ENCODE peak calls at places on chromosomes 7 and 10, in five cellular contexts. One of them, this sample, is unnamed.

GRCh38 chr10:35063837-35064454 is 26.2 kb downstream of the CUL2 start:
- DNase-seq in cardiac muscle cell: no peak
- DNase-seq in keratinocyte: no peak
- DNase-seq in dorsolateral prefrontal cortex: no peak
- DNase-seq in fibroblast of lung: no peak
- DNase-seq in this sample: no peak

GRCh38 chr7:26493737-26494423 is 202.2 kb downstream of the SNX10 start:
- DNase-seq in keratinocyte: no peak
- DNase-seq in cardiac muscle cell: no peak
- DNase-seq in dorsolateral prefrontal cortex: peak
- DNase-seq in fibroblast of lung: no peak
- DNase-seq in this sample: no peak

GRCh38 chr10:43390791-43391190 is 18.2 kb downstream of the HNRNPF start:
- DNase-seq in cardiac muscle cell: peak
- DNase-seq in fibroblast of lung: peak
- DNase-seq in dorsolateral prefrontal cortex: peak
- DNase-seq in keratinocyte: no peak
- DNase-seq in this sample: peak

GRCh38 chr7:114981323-114981722 is 59.4 kb downstream of the MDFIC start:
- DNase-seq in cardiac muscle cell: no peak
- DNase-seq in dorsolateral prefrontal cortex: no peak
- DNase-seq in keratinocyte: no peak
- DNase-seq in fibroblast of lung: no peak
- DNase-seq in this sample: no peak

GRCh38 chr7:28570970-28571288 is 158.6 kb downstream of the CREB5 start:
- DNase-seq in fibroblast of lung: peak
- DNase-seq in dorsolateral prefrontal cortex: no peak
- DNase-seq in cardiac muscle cell: peak
- DNase-seq in keratinocyte: no peak
- DNase-seq in this sample: no peak

GRCh38 chr7:103394566-103394965 is 47.1 kb downstream of the PSMC2 start:
- DNase-seq in fibroblast of lung: no peak
- DNase-seq in keratinocyte: no peak
- DNase-seq in dorsolateral prefrontal cortex: no peak
- DNase-seq in cardiac muscle cell: no peak
- DNase-seq in this sample: no peak

GRCh38 chr7:66921918-66922486 is 977 bp downstream of the TMEM248 start:
- DNase-seq in dorsolateral prefrontal cortex: no peak
- DNase-seq in fibroblast of lung: no peak
- DNase-seq in cardiac muscle cell: no peak
- DNase-seq in keratinocyte: no peak
- DNase-seq in this sample: no peak

GRCh38 chr7:96825285-96825684 is 115.6 kb upstream of the SEM1 start:
- DNase-seq in dorsolateral prefrontal cortex: no peak
- DNase-seq in fibroblast of lung: no peak
- DNase-seq in cardiac muscle cell: no peak
- DNase-seq in keratinocyte: no peak
- DNase-seq in this sample: no peak

GRCh38 chr10:60032723-60033122 is 126.4 kb upstream of the CCDC6 start:
- DNase-seq in fibroblast of lung: peak
- DNase-seq in keratinocyte: peak
- DNase-seq in cardiac muscle cell: peak
- DNase-seq in dorsolateral prefrontal cortex: no peak
- DNase-seq in this sample: no peak

GRCh38 chr7:52547301-52547920 is 488.0 kb upstream of the POM121L12 start:
- DNase-seq in fibroblast of lung: no peak
- DNase-seq in keratinocyte: no peak
- DNase-seq in cardiac muscle cell: no peak
- DNase-seq in dorsolateral prefrontal cortex: no peak
- DNase-seq in this sample: no peak

GRCh38 chr7:17971392-17971791 is 31.1 kb upstream of the SNX13 start:
- DNase-seq in dorsolateral prefrontal cortex: no peak
- DNase-seq in fibroblast of lung: peak
- DNase-seq in keratinocyte: no peak
- DNase-seq in cardiac muscle cell: peak
- DNase-seq in this sample: no peak

GRCh38 chr10:53458007-53458406 is 685.4 kb upstream of the MBL2 start:
- DNase-seq in keratinocyte: no peak
- DNase-seq in cardiac muscle cell: no peak
- DNase-seq in fibroblast of lung: no peak
- DNase-seq in dorsolateral prefrontal cortex: no peak
- DNase-seq in this sample: no peak

GRCh38 chr10:120369831-120370230 is 87.2 kb upstream of the PLPP4 start:
- DNase-seq in dorsolateral prefrontal cortex: no peak
- DNase-seq in fibroblast of lung: no peak
- DNase-seq in keratinocyte: no peak
- DNase-seq in cardiac muscle cell: no peak
- DNase-seq in this sample: no peak

GRCh38 chr10:86538547-86538946 is 17.0 kb upstream of the WAPL start:
- DNase-seq in dorsolateral prefrontal cortex: no peak
- DNase-seq in fibroblast of lung: no peak
- DNase-seq in cardiac muscle cell: no peak
- DNase-seq in keratinocyte: no peak
- DNase-seq in this sample: no peak

GRCh38 chr10:26215534-26215922 is 1.0 kb upstream of the GAD2 start:
- DNase-seq in fibroblast of lung: no peak
- DNase-seq in cardiac muscle cell: no peak
- DNase-seq in dorsolateral prefrontal cortex: no peak
- DNase-seq in keratinocyte: no peak
- DNase-seq in this sample: no peak

GRCh38 chr10:46014683-46015405 is 15.6 kb downstream of the NCOA4 start:
- DNase-seq in keratinocyte: no peak
- DNase-seq in fibroblast of lung: peak
- DNase-seq in dorsolateral prefrontal cortex: no peak
- DNase-seq in cardiac muscle cell: no peak
- DNase-seq in this sample: no peak

GRCh38 chr10:125017547-125018298 is 75.8 kb downstream of the ZRANB1 start:
- DNase-seq in keratinocyte: no peak
- DNase-seq in cardiac muscle cell: no peak
- DNase-seq in fibroblast of lung: no peak
- DNase-seq in dorsolateral prefrontal cortex: no peak
- DNase-seq in this sample: no peak

GRCh38 chr10:124477614-124478363 is 16.2 kb downstream of the LHPP start:
- DNase-seq in dorsolateral prefrontal cortex: no peak
- DNase-seq in keratinocyte: no peak
- DNase-seq in cardiac muscle cell: no peak
- DNase-seq in fibroblast of lung: no peak
- DNase-seq in this sample: peak

DNA sequence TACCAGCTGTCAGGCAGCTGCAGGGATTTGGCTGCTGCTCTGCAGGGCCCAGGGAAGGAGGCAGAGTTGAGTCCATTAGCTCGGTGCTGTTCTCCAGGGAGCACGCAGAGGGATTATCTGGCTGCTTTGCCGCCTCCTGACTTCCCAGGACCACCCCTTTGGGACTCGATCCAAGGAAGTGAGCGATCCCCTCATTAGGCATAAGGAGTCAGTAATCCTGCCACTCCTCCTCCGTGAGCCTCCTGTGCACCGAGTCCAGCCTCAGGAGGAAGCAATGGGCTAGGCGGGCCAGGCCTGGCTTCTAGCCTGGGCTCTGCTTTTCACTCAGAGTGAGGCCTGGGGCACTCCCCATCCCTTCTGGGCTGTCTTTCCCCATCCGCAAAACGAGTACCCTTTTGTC is 417.9 kb downstream of the RPS24 start:
- DNase-seq in cardiac muscle cell: peak
- DNase-seq in dorsolateral prefrontal cortex: no peak
- DNase-seq in keratinocyte: no peak
- DNase-seq in fibroblast of lung: no peak
- DNase-seq in this sample: no peak
- H3K27ac ChIP-seq in cardiac muscle cell: no peak
- H3K27ac ChIP-seq in dorsolateral prefrontal cortex: no peak
- H3K27ac ChIP-seq in keratinocyte: no peak
- H3K27ac ChIP-seq in fibroblast of lung: no peak
- H3K27ac ChIP-seq in this sample: no peak

GRCh38 chr7:116285252-116285651 is 74.9 kb downstream of the TES start:
- DNase-seq in fibroblast of lung: no peak
- DNase-seq in keratinocyte: no peak
- DNase-seq in cardiac muscle cell: no peak
- DNase-seq in dorsolateral prefrontal cortex: no peak
- DNase-seq in this sample: no peak

GRCh38 chr7:116280803-116281202 is 70.5 kb downstream of the TES start:
- DNase-seq in keratinocyte: no peak
- DNase-seq in cardiac muscle cell: no peak
- DNase-seq in fibroblast of lung: no peak
- DNase-seq in dorsolateral prefrontal cortex: no peak
- DNase-seq in this sample: no peak

GRCh38 chr7:116284390-116284789 is 74.1 kb downstream of the TES start:
- DNase-seq in dorsolateral prefrontal cortex: no peak
- DNase-seq in fibroblast of lung: peak
- DNase-seq in cardiac muscle cell: no peak
- DNase-seq in keratinocyte: no peak
- DNase-seq in this sample: no peak

DNA sequence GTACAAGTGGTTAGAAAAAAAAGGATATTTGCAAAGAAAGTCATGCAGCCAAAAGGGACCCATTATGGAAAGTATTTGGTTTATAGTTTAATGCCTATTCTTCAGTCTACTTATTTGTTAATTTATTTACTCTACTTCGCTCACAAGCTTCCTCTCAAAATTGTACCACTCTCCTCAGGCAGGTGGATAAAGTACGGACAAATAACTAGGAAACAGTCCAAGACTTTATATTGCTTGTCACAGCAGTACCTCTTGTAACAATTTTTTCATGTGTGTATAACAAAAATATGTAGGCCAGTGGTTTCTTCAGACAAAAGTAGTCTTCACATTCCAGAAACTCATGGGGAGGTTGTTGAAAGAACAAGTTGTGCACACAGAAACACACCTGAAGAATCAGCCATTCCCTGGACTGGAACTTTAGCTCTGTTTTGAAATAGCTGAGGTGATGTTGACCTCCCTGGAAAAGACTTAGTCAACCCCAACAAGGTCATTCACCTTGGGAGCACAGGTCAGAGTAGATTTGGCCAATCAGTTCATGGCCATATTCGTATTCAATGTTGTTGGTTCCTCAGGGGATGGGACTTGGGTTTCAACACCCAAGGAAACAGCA is 73.4 kb downstream of the TES start:
- DNase-seq in keratinocyte: no peak
- DNase-seq in cardiac muscle cell: no peak
- DNase-seq in dorsolateral prefrontal cortex: no peak
- DNase-seq in fibroblast of lung: no peak
- DNase-seq in this sample: no peak
- H3K27ac ChIP-seq in keratinocyte: no peak
- H3K27ac ChIP-seq in cardiac muscle cell: no peak
- H3K27ac ChIP-seq in dorsolateral prefrontal cortex: no peak
- H3K27ac ChIP-seq in fibroblast of lung: no peak
- H3K27ac ChIP-seq in this sample: no peak

GRCh38 chr10:20623561-20623960 is 273.6 kb downstream of the NEBL start:
- DNase-seq in keratinocyte: no peak
- DNase-seq in fibroblast of lung: no peak
- DNase-seq in dorsolateral prefrontal cortex: no peak
- DNase-seq in cardiac muscle cell: no peak
- DNase-seq in this sample: no peak
- H3K27ac ChIP-seq in keratinocyte: no peak
- H3K27ac ChIP-seq in fibroblast of lung: no peak
- H3K27ac ChIP-seq in dorsolateral prefrontal cortex: no peak
- H3K27ac ChIP-seq in cardiac muscle cell: no peak
- H3K27ac ChIP-seq in this sample: no peak

GRCh38 chr10:99579971-99580370 is 40.3 kb downstream of the SLC25A28 start:
- DNase-seq in keratinocyte: no peak
- DNase-seq in cardiac muscle cell: no peak
- DNase-seq in dorsolateral prefrontal cortex: no peak
- DNase-seq in fibroblast of lung: no peak
- DNase-seq in this sample: no peak

GRCh38 chr10:99582255-99582770 is 37.9 kb downstream of the SLC25A28 start:
- DNase-seq in dorsolateral prefrontal cortex: no peak
- DNase-seq in cardiac muscle cell: no peak
- DNase-seq in keratinocyte: no peak
- DNase-seq in fibroblast of lung: no peak
- DNase-seq in this sample: no peak

GRCh38 chr10:99583702-99584101 is 36.5 kb downstream of the SLC25A28 start:
- DNase-seq in keratinocyte: no peak
- DNase-seq in dorsolateral prefrontal cortex: no peak
- DNase-seq in fibroblast of lung: no peak
- DNase-seq in cardiac muscle cell: no peak
- DNase-seq in this sample: no peak
- H3K27ac ChIP-seq in keratinocyte: no peak
- H3K27ac ChIP-seq in dorsolateral prefrontal cortex: no peak
- H3K27ac ChIP-seq in fibroblast of lung: no peak
- H3K27ac ChIP-seq in cardiac muscle cell: no peak
- H3K27ac ChIP-seq in this sample: no peak

GRCh38 chr10:74585231-74586087 is 240.9 kb upstream of the KAT6B start:
- DNase-seq in cardiac muscle cell: peak
- DNase-seq in keratinocyte: no peak
- DNase-seq in fibroblast of lung: peak
- DNase-seq in dorsolateral prefrontal cortex: no peak
- DNase-seq in this sample: no peak
- H3K27ac ChIP-seq in cardiac muscle cell: peak
- H3K27ac ChIP-seq in keratinocyte: no peak
- H3K27ac ChIP-seq in fibroblast of lung: no peak
- H3K27ac ChIP-seq in dorsolateral prefrontal cortex: peak
- H3K27ac ChIP-seq in this sample: peak

GRCh38 chr10:69093933-69094332 is 6.0 kb downstream of the SRGN start:
- DNase-seq in dorsolateral prefrontal cortex: no peak
- DNase-seq in fibroblast of lung: peak
- DNase-seq in cardiac muscle cell: peak
- DNase-seq in keratinocyte: no peak
- DNase-seq in this sample: no peak

GRCh38 chr10:69089638-69090599 is 2.0 kb downstream of the SRGN start:
- DNase-seq in keratinocyte: no peak
- DNase-seq in fibroblast of lung: peak
- DNase-seq in dorsolateral prefrontal cortex: no peak
- DNase-seq in cardiac muscle cell: peak
- DNase-seq in this sample: no peak

GRCh38 chr10:69090687-69091450 is 3.0 kb downstream of the SRGN start:
- DNase-seq in dorsolateral prefrontal cortex: no peak
- DNase-seq in cardiac muscle cell: no peak
- DNase-seq in fibroblast of lung: peak
- DNase-seq in keratinocyte: no peak
- DNase-seq in this sample: no peak

GRCh38 chr10:69096045-69096444 is 8.1 kb downstream of the SRGN start:
- DNase-seq in fibroblast of lung: no peak
- DNase-seq in keratinocyte: no peak
- DNase-seq in dorsolateral prefrontal cortex: no peak
- DNase-seq in cardiac muscle cell: peak
- DNase-seq in this sample: no peak

GRCh38 chr10:69092959-69093850 is 5.3 kb downstream of the SRGN start:
- DNase-seq in fibroblast of lung: peak
- DNase-seq in keratinocyte: peak
- DNase-seq in dorsolateral prefrontal cortex: no peak
- DNase-seq in cardiac muscle cell: peak
- DNase-seq in this sample: peak
- H3K27ac ChIP-seq in fibroblast of lung: no peak
- H3K27ac ChIP-seq in keratinocyte: no peak
- H3K27ac ChIP-seq in dorsolateral prefrontal cortex: no peak
- H3K27ac ChIP-seq in cardiac muscle cell: no peak
- H3K27ac ChIP-seq in this sample: no peak

DNA sequence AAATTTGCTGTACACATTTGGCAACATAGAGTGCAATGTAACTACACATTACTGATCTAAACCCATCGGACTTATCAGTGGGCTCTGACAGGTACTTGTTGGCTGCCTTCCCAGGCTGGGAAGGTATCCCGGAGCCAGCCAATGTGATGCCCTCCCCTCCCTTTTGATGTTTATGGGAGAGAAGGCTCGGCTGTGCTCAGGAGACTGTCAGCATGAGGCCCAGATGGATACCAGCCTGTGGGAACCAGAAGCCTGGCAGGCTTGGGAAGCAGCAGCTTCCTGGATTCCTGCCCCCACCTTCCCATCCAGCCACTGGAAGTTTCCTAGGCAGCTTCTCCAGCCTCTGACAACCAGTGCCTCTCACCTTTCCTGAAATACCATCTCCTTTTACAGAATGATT is 146.0 kb upstream of the TCF7L2 start:
- DNase-seq in keratinocyte: no peak
- DNase-seq in dorsolateral prefrontal cortex: no peak
- DNase-seq in cardiac muscle cell: no peak
- DNase-seq in fibroblast of lung: no peak
- DNase-seq in this sample: no peak
- H3K27ac ChIP-seq in keratinocyte: no peak
- H3K27ac ChIP-seq in dorsolateral prefrontal cortex: no peak
- H3K27ac ChIP-seq in cardiac muscle cell: peak
- H3K27ac ChIP-seq in fibroblast of lung: no peak
- H3K27ac ChIP-seq in this sample: no peak

This sample was measured in caudate nucleus.